ENCODE peak calls at places on chromosome 12, in four cellular contexts. Z, A, J and C are unnamed samples.

GRCh38 chr12:80551897-80552296 is 107.9 kb downstream of the PTPRQ start:
- DNase-seq in J (no peak), Z (no peak), A (peak; percentile 99), C (no peak)

GRCh38 chr12:79514730-79515525 is 175.8 kb downstream of the PAWR start:
- DNase-seq in Z (no peak), J (no peak), A (peak; percentile 35), C (no peak)

GRCh38 chr12:126219654-126220279 is 1154.5 kb downstream of the AACS start:
- DNase-seq in A (no peak), Z (no peak), J (no peak), C (no peak)

GRCh38 chr12:131852551-131853299 is 24.5 kb downstream of the MMP17 start:
- DNase-seq in J (no peak), Z (no peak), A (peak; percentile 26), C (no peak)

GRCh38 chr12:81617915-81618314 is 141.2 kb downstream of the PPFIA2 start:
- DNase-seq in J (no peak), Z (no peak), A (no peak), C (no peak)

GRCh38 chr12:66279127-66279712 is 23.1 kb upstream of the HELB start:
- DNase-seq in A (peak; percentile 22), Z (no peak), J (no peak), C (no peak)

GRCh38 chr12:127926004-127926403 is 341.0 kb upstream of the TMEM132C start:
- DNase-seq in Z (peak; percentile 7), A (no peak), J (peak; percentile 25), C (no peak)

GRCh38 chr12:112839386-112839972 is 47.9 kb downstream of the RPH3A start:
- DNase-seq in Z (no peak), A (peak; percentile 47), J (no peak), C (no peak)

GRCh38 chr12:12563529-12563928 is 866 bp upstream of the DUSP16 start:
- DNase-seq in A (peak; percentile 32), Z (no peak), J (no peak), C (no peak)

GRCh38 chr12:71216725-71217579 is 59.2 kb upstream of the TSPAN8 start:
- DNase-seq in Z (no peak), A (peak; percentile 0), J (peak; percentile 68), C (no peak)

GRCh38 chr12:14723763-14724162 is 27.4 kb upstream of the GUCY2C start:
- DNase-seq in J (peak; percentile 59), A (peak; percentile 58), Z (no peak), C (no peak)

GRCh38 chr12:109580684-109581333 is 7.2 kb downstream of the MVK start:
- DNase-seq in A (no peak), J (no peak), Z (no peak), C (no peak)

GRCh38 chr12:126967152-126967551 is 1299.8 kb upstream of the TMEM132C start:
- DNase-seq in J (no peak), A (no peak), Z (no peak), C (no peak)

GRCh38 chr12:131985145-131985875 is 35.6 kb downstream of the EP400 start:
- DNase-seq in A (no peak), J (no peak), Z (no peak), C (no peak)

GRCh38 chr12:132355742-132356681 is 26.6 kb upstream of the GALNT9 start:
- DNase-seq in A (no peak), J (no peak), Z (no peak), C (no peak)

DNA sequence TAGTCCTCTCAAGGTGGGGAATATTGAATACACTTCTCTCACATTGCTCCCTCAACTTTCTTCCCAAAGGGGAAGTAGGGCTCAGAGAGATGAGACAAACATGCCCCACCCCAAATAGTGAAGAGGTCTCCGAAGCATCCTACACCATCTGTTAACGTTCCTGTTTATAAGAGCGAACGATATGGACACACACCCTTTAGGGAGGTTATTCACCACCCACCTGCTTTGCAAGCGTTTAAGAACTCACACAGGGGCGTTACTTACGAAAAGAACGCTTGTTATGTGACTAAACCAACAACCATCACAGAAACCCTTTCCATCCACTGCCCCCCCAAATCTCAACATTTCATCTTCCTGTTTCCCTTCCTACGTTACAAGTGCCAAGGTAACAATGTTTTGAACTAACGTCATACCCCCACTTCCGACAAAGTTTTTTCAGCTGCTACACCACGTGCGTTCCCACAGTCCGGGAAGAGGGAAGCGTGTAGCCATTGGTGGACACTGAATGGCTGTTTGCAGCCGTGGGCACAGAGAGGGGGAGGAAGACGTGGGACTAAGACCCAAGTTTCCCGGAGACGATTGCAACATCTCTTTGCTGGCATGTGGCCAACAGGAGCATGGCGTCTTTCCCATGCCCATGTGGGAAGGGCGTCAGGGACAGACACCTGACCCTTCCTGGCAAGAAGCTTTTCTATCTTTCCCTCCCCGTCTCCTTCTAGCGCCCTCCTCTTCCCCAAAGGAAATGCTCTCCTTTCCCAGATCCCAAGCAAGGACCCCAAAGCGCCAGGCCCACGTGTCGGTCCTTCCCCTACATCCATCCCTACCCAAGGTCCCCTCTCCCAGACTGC is 1.2 kb downstream of the YBX3 start:
- DNase-seq in J (peak; percentile 88), A (peak; percentile 99), Z (no peak), C (peak; percentile 99)
- TF ChIP-seq POLR2A in J (peak; percentile 40), A (peak; percentile 84), Z (peak; percentile 77), C (peak; percentile 72)

GRCh38 chr12:100445081-100445481 is 28.6 kb upstream of the NR1H4 start:
- DNase-seq in Z (no peak), A (no peak), J (no peak), C (no peak)
- H3K27me3 ChIP-seq in Z (no peaks in the 10 kb centered on the region), A (no peaks in the 10 kb centered on the region), J (no peaks in the 10 kb centered on the region), C (no peaks in the 10 kb centered on the region)

GRCh38 chr12:57127710-57128518 is at the start of gene LRP1:
- DNase-seq in A (peak; percentile 82), J (peak; percentile 88), Z (no peak), C (peak; percentile 81)
- TF ChIP-seq POLR2A in A (no peak), J (peak; percentile 83), Z (peak; percentile 37), C (peak; percentile 74)

GRCh38 chr12:130160306-130160705 is 2.0 kb upstream of the FZD10 start:
- DNase-seq in A (no peak), Z (no peak), J (no peak), C (no peak)

GRCh38 chr12:130160711-130161231 is 1.5 kb upstream of the FZD10 start:
- DNase-seq in Z (no peak), A (no peak), J (no peak), C (no peak)

GRCh38 chr12:130158775-130159100 is 3.5 kb upstream of the FZD10 start:
- DNase-seq in A (no peak), Z (no peak), J (no peak), C (no peak)

GRCh38 chr12:130156652-130157275 is 5.5 kb upstream of the FZD10 start:
- DNase-seq in A (no peak), Z (no peak), J (no peak), C (no peak)

GRCh38 chr12:130157998-130158774 is 4.1 kb upstream of the FZD10 start:
- DNase-seq in J (no peak), Z (no peak), A (no peak), C (no peak)
- H3K27me3 ChIP-seq in J (peaks cover 61% of the 10 kb centered on the region), Z (peaks cover 78% of the 10 kb centered on the region), A (no peaks in the 10 kb centered on the region), C (peaks cover 27% of the 10 kb centered on the region)

DNA sequence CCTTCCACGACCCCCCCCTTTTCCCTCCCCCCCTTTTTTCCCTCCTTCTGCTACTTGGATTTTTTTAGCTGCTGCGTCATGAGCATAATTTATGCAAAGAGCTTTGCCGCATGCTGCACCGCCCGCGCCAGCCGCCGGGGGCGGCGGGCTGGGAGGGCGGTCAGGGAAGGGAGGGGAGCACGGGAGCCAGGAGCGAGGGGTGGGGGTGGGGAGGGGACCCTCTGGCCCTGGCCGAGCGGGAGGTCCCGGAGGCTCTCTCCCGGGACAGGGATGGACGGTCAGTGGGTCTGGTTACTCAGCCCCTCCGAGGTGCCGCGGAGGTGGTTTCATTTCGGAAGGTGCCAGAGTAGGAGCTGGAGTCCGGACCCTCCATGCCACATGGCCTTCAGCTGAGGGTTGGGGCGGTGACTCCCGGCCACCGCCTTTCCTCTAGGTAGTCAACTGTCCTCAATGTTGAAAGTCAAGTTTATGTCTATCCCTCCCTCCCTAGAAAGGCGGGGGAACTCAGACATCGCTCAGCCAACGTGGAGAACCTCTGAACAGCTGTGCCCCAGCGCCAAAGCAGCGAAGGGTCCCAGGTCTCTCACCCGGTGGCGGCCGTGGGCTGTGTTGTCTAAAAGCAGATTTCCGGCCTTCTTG is at the start of gene POU6F1:
- DNase-seq in Z (peak; percentile 73), J (peak; percentile 74), A (peak; percentile 76), C (peak; percentile 77)
- TF ChIP-seq POLR2A in Z (peak; percentile 62), J (peak; percentile 54), A (peak; percentile 61), C (peak; percentile 68)

GRCh38 chr12:53709671-53710070 is 17.6 kb downstream of the CALCOCO1 start:
- DNase-seq in J (no peak), A (no peak), Z (no peak), C (no peak)
- H3K27me3 ChIP-seq in J (peaks cover 33% of the 10 kb centered on the region), A (peaks cover 16% of the 10 kb centered on the region), Z (no peaks in the 10 kb centered on the region), C (peaks cover 13% of the 10 kb centered on the region)

GRCh38 chr12:8781326-8781725 is 41.1 kb upstream of the A2ML1 start:
- DNase-seq in Z (no peak), J (no peak), A (no peak), C (no peak)

GRCh38 chr12:8780389-8780788 is 42.0 kb upstream of the A2ML1 start:
- DNase-seq in A (peak; percentile 44), Z (no peak), J (no peak), C (no peak)

GRCh38 chr12:8784464-8784863 is 38.0 kb upstream of the A2ML1 start:
- DNase-seq in A (no peak), Z (no peak), J (no peak), C (no peak)

GRCh38 chr12:8779862-8780261 is 42.6 kb upstream of the A2ML1 start:
- DNase-seq in A (no peak), J (no peak), Z (no peak), C (no peak)

DNA sequence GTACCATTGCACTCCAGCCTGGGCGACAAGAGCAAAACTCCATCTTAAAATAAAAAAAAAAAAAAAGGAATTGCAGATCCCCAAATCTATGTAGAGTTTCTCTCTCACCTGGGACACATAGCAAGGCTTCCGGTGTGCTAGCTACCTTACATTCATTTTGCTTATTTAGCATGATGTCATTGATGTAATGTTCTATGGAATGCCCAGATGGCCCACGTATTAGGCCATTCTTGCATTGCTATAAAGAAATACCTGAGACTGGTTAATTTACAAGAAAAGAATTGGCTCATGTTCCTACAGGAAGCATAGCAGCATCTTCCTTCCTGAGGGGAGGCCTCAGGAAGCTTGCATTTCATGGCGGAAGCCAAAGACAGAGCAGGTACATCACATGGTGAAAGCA is 36.9 kb upstream of the A2ML1 start:
- DNase-seq in J (no peak), A (no peak), Z (no peak), C (no peak)
- TF ChIP-seq POLR2A in J (no peak), A (no peak), Z (no peak), C (no peak)

GRCh38 chr12:120647375-120647755 is 6.9 kb downstream of the CABP1 start:
- DNase-seq in A (no peak), J (no peak), Z (no peak), C (no peak)
- H3K27me3 ChIP-seq in A (peaks cover 57% of the 10 kb centered on the region), J (peaks cover 42% of the 10 kb centered on the region), Z (peaks cover 3% of the 10 kb centered on the region), C (peaks cover 16% of the 10 kb centered on the region)

DNA sequence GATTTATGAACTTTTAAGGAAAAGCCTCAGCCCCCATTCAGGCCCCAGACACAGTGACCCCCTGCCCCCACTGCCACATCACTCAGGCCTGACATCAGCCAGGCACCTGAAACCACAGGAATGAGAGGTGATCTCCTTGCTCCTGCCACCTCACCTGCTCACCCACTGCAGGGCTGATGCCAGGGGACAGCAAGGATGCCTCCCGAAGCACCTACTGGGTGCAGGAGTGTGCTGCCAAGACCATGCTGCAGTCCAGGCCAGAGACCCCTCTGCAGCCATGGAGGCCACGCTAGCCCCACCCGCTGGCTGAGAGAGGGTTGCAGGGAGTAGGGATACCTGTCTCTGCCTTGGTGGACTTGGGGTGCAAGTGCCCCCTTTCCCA is 18.6 kb upstream of the KRT7 start:
- DNase-seq in A (no peak), Z (no peak), J (no peak), C (peak; percentile 9)
- TF ChIP-seq POLR2A in A (no peak), Z (no peak), J (no peak), C (no peak)

GRCh38 chr12:108368089-108368488 is 29.0 kb upstream of the CMKLR1 start:
- DNase-seq in Z (no peak), J (no peak), A (no peak), C (no peak)
- H3K27me3 ChIP-seq in Z (no peaks in the 10 kb centered on the region), J (no peaks in the 10 kb centered on the region), A (no peaks in the 10 kb centered on the region), C (no peaks in the 10 kb centered on the region)